ENCODE peak calls at places on chromosomes 4 and X, in seven cellular contexts. P is GM23248, U is hepatocyte, F is PC-3, G is GM23338, D is HCT116, I is PC-9. W is an unnamed sample.
A peak's percentile ranks its signal among the peaks of the same experiment; 100 is the strongest.

GRCh38 chrX:132615396-132616131 is 126.7 kb upstream of the MBNL3 start:
- DNase-seq in F (peak; percentile 55), P (peak; percentile 45), D (peak; percentile 29), G (peak; percentile 70), I (peak; percentile 24), U (peak; percentile 70), W (peak; percentile 61)

GRCh38 chr4:114078636-114079035 is 99.2 kb upstream of the ARSJ start:
- DNase-seq in I (no peak), G (no peak), D (no peak), P (peak; percentile 30), F (no peak), U (no peak), W (no peak)

GRCh38 chrX:378443-378842 is 8.3 kb downstream of the PPP2R3B start:
- DNase-seq in D (no peak), I (no peak), U (no peak), G (no peak), P (no peak), F (no peak), W (no peak)

GRCh38 chr4:149203256-149204001 is 612.2 kb downstream of the IQCM start:
- DNase-seq in U (no peak), P (peak; percentile 57), G (no peak), I (no peak), D (no peak), F (no peak), W (no peak)

GRCh38 chr4:80069108-80069836 is 3.8 kb downstream of the ANTXR2 start:
- DNase-seq in F (peak; percentile 61), U (no peak), G (no peak), P (peak; percentile 60), I (no peak), D (no peak), W (no peak)

GRCh38 chr4:63693321-63693720 is 715.9 kb downstream of the TECRL start:
- DNase-seq in F (peak; percentile 9), G (no peak), I (no peak), P (no peak), D (no peak), U (no peak), W (no peak)

GRCh38 chr4:101678180-101678579 is 112.3 kb upstream of the BANK1 start:
- DNase-seq in I (no peak), G (no peak), U (no peak), F (peak; percentile 51), P (peak; percentile 62), D (no peak), W (no peak)

GRCh38 chr4:74365761-74366160 is 816 bp downstream of the EREG start:
- DNase-seq in F (no peak), U (peak; percentile 31), I (no peak), D (no peak), G (peak; percentile 54), P (peak; percentile 23), W (no peak)

GRCh38 chr4:112523764-112524505 is 8.0 kb upstream of the NEUROG2 start:
- DNase-seq in I (peak; percentile 87), G (peak; percentile 96), U (peak; percentile 84), D (peak; percentile 73), P (peak; percentile 60), F (peak; percentile 71), W (peak; percentile 94)

GRCh38 chr4:168868044-168868855 is 141.8 kb downstream of the CBR4 start:
- DNase-seq in D (no peak), F (peak; percentile 23), G (no peak), P (peak; percentile 86), I (no peak), U (no peak), W (no peak)

GRCh38 chr4:14177987-14178386 is 550.5 kb upstream of the BOD1L1 start:
- DNase-seq in D (no peak), U (no peak), I (no peak), P (no peak), F (no peak), G (no peak), W (peak; percentile 88)

GRCh38 chr4:56049428-56050212 is 100.9 kb downstream of the CEP135 start:
- DNase-seq in F (peak; percentile 36), U (peak; percentile 56), P (peak; percentile 38), D (peak; percentile 19), I (peak; percentile 9), G (peak; percentile 80), W (peak; percentile 36)

GRCh38 chr4:138910914-138911336 is 104.7 kb upstream of the NOCT start:
- DNase-seq in U (peak; percentile 88), D (no peak), F (peak; percentile 83), P (peak; percentile 93), I (peak; percentile 79), G (peak; percentile 69), W (no peak)

GRCh38 chrX:77436682-77437081 is 10.5 kb upstream of the FGF16 start:
- DNase-seq in D (no peak), I (no peak), U (no peak), G (no peak), F (peak; percentile 79), P (peak; percentile 58), W (no peak)

GRCh38 chrX:103310592-103311400 is at the start of gene BEX2:
- DNase-seq in D (peak; percentile 40), U (peak; percentile 90), I (peak; percentile 73), F (peak; percentile 58), G (peak; percentile 90), P (peak; percentile 40), W (peak; percentile 77)

GRCh38 chr4:116401293-116401692 is 684.1 kb downstream of the TRAM1L1 start:
- DNase-seq in I (no peak), U (no peak), D (no peak), F (no peak), P (no peak), G (no peak), W (no peak)

GRCh38 chr4:6826781-6827508 is 44.4 kb downstream of the KIAA0232 start:
- DNase-seq in F (no peak), G (no peak), D (no peak), U (no peak), P (no peak), I (no peak), W (no peak)

GRCh38 chr4:113437124-113437523 is 324.4 kb downstream of the CAMK2D start:
- DNase-seq in I (no peak), F (no peak), G (no peak), D (no peak), U (no peak), P (no peak), W (no peak)

GRCh38 chrX:31547416-31547815 is 475.6 kb upstream of the FTHL17 start:
- DNase-seq in I (no peak), P (peak; percentile 29), U (no peak), F (no peak), D (no peak), G (no peak), W (no peak)

GRCh38 chr4:120079839-120080520 is 13.3 kb upstream of the MAD2L1 start:
- DNase-seq in P (no peak), G (no peak), D (no peak), U (no peak), I (no peak), F (no peak), W (no peak)
- H3K9me2 ChIP-seq in P (no peaks in the 10 kb centered on the region), G (no peaks in the 10 kb centered on the region), D (no peaks in the 10 kb centered on the region), U (no peaks in the 10 kb centered on the region), I (no peaks in the 10 kb centered on the region), F (no peaks in the 10 kb centered on the region), W (no peaks in the 10 kb centered on the region)

GRCh38 chrX:143633530-143634372 is 2.1 kb downstream of the SLITRK4 start:
- DNase-seq in F (peak; percentile 17), P (no peak), G (peak; percentile 25), U (peak; percentile 26), I (no peak), D (no peak), W (no peak)
- H3K4me2 ChIP-seq in F (peak overlapping the region; percentile 71), P (no peak overlapping the region), G (peak overlapping the region; percentile 77), U (peak overlapping the region; percentile 86), I (no peak overlapping the region), D (no peak overlapping the region), W (no peak overlapping the region)

GRCh38 chr4:153619811-153620210 is 64.3 kb upstream of the TLR2 start:
- DNase-seq in G (no peak), U (no peak), P (no peak), F (no peak), I (no peak), D (no peak), W (no peak)

GRCh38 chr4:153620352-153620751 is 63.7 kb upstream of the TLR2 start:
- DNase-seq in D (no peak), I (no peak), U (no peak), F (no peak), G (no peak), P (no peak), W (no peak)

GRCh38 chr4:153623491-153623890 is 60.6 kb upstream of the TLR2 start:
- DNase-seq in I (no peak), G (no peak), D (no peak), U (no peak), F (no peak), P (no peak), W (peak; percentile 9)

GRCh38 chr4:153622093-153622492 is 62.0 kb upstream of the TLR2 start:
- DNase-seq in G (no peak), F (no peak), U (no peak), I (no peak), P (no peak), D (no peak), W (no peak)

DNA sequence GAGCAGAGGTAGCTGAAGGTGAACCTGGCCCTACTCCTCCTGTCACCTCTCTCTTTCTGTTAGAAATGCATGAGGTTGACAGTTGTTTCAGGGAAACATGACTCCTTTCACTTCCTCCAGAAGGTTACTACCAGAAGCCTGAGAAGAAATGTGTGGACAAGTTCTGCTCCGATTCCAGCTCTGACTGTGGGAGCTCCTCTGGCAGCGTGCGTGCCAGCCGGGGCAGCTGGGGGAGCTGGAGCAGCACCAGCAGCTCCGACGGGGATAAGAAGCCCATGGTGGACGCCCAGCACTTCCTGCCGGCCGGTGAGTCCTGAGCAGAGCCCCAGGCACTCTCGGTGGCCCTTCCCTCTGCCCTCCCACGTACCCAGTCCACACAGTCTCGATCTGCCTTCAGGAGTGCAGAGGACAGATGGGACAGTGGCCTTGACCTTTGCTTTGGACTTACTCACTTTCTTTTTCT is 61.3 kb upstream of the TLR2 start:
- DNase-seq in D (no peak), F (no peak), U (no peak), I (no peak), G (no peak), P (no peak), W (no peak)
- TF ChIP-seq EZH2 in D (no peak), F (no peak), U (no peak), I (no peak), G (no peak), P (no peak), W (no peak)

GRCh38 chr4:140932646-140933045 is 176.5 kb upstream of the TBC1D9 start:
- DNase-seq in U (no peak), F (no peak), D (no peak), I (no peak), P (no peak), G (no peak), W (no peak)
- H3K9me2 ChIP-seq in U (no peaks in the 10 kb centered on the region), F (no peaks in the 10 kb centered on the region), D (no peaks in the 10 kb centered on the region), I (no peaks in the 10 kb centered on the region), P (no peaks in the 10 kb centered on the region), G (no peaks in the 10 kb centered on the region), W (no peaks in the 10 kb centered on the region)

W was measured in MM.1S.